ENCODE peak calls at places on chromosomes 2 and 18, in five cellular contexts. X is H9, S is H1, G is neuronal stem cell, E is mesenchymal stem cell. T is an unnamed sample.

GRCh38 chr2:241223211-241224067 is 35.0 kb downstream of the ANO7 start:
- DNase-seq in E (no peak), G (no peak), X (no peak), S (no peak), T (peak; percentile 15)

GRCh38 chr18:61574665-61575064 is 241.4 kb downstream of the CDH20 start:
- DNase-seq in S (no peak), X (no peak), G (no peak), E (peak; percentile 22), T (peak; percentile 28)

GRCh38 chr2:69791045-69791444 is 38.4 kb upstream of the GMCL1 start:
- DNase-seq in E (peak; percentile 36), X (no peak), G (no peak), S (no peak), T (no peak)

GRCh38 chr2:6353669-6354068 is 512.0 kb downstream of the CMPK2 start:
- DNase-seq in G (no peak), S (no peak), E (no peak), X (no peak), T (no peak)

GRCh38 chr2:86807462-86808275 is 17.0 kb upstream of the CD8A start:
- DNase-seq in S (no peak), E (peak; percentile 15), X (peak; percentile 73), G (no peak), T (no peak)

GRCh38 chr2:73938761-73939352 is 12.2 kb downstream of the DGUOK start:
- DNase-seq in G (no peak), X (no peak), E (peak; percentile 37), S (no peak), T (peak; percentile 79)

GRCh38 chr2:181158453-181158852 is 178.0 kb downstream of the UBE2E3 start:
- DNase-seq in X (no peak), E (peak; percentile 16), G (no peak), S (no peak), T (peak; percentile 34)

GRCh38 chr2:9753276-9753600 is 90.0 kb upstream of the TAF1B start:
- DNase-seq in X (no peak), G (no peak), S (no peak), E (peak; percentile 85), T (peak; percentile 91)

GRCh38 chr2:17918789-17919188 is 40.3 kb downstream of the KCNS3 start:
- DNase-seq in S (no peak), X (no peak), G (no peak), E (peak; percentile 10), T (peak; percentile 13)

DNA sequence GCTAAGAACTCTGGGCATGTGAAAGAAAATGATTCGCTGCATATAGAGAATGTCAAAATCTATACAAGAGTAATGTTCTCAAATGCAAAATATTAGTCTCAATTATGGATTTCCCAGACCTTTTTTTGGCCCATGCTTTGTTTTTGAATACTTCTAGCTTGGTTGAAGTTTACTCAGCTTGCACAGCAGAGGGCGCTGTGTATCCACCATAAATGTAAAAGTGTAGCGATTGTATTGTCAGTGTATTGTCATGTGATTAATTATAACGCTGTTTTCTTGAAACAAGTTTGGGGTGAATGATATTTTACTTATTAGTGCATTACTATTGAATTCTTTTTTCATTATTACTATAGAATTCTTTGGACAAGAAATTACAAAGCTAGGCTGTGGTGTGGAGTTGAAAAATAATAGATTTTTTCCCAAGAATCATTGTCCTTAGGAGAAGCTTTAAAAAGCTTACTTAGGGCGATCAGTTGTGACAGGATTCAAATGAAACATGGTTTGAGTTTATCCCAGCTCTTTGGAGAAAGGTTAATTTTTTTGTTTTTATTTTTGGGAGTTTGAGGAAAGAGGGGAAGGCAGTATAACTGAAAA is 98.3 kb downstream of the PIK3C3 start:
- DNase-seq in S (no peak), X (peak; percentile 37), E (peak; percentile 63), G (peak; percentile 37), T (peak; percentile 62)
- H3K14ac ChIP-seq in S (no peak overlapping the region), X (no peak overlapping the region), E (no peak overlapping the region), G (no peak overlapping the region), T (no peak overlapping the region)

GRCh38 chr2:50345691-50346090 is 686.2 kb downstream of the NRXN1 start:
- DNase-seq in X (peak; percentile 28), G (no peak), E (no peak), S (no peak), T (no peak)
- H3K23ac ChIP-seq in X (no peak overlapping the region), G (no peak overlapping the region), E (no peak overlapping the region), S (no peak overlapping the region), T (no peak overlapping the region)

GRCh38 chr18:63686871-63687270 is 15.9 kb upstream of the SERPINB11 start:
- DNase-seq in S (no peak), E (no peak), G (no peak), X (no peak), T (no peak)
- H3K14ac ChIP-seq in S (no peak overlapping the region), E (no peak overlapping the region), G (no peak overlapping the region), X (no peak overlapping the region), T (no peak overlapping the region)

GRCh38 chr2:101766871-101767739 is 69.6 kb downstream of the MAP4K4 start:
- DNase-seq in E (peak; percentile 90), S (no peak), X (no peak), G (peak; percentile 81), T (peak; percentile 93)
- H3K23ac ChIP-seq in E (no peak overlapping the region), S (no peak overlapping the region), X (no peak overlapping the region), G (no peak overlapping the region), T (peak overlapping the region; percentile 47)

GRCh38 chr18:6509417-6510198 is 94.9 kb upstream of the L3MBTL4 start:
- DNase-seq in G (no peak), S (no peak), X (no peak), E (peak; percentile 82), T (no peak)
- H3K14ac ChIP-seq in G (no peak overlapping the region), S (no peak overlapping the region), X (no peak overlapping the region), E (no peak overlapping the region), T (no peak overlapping the region)

GRCh38 chr18:3426074-3426473 is 23.9 kb upstream of the TGIF1 start:
- DNase-seq in X (no peak), S (no peak), G (no peak), E (no peak), T (no peak)

GRCh38 chr18:3424280-3424890 is 25.6 kb upstream of the TGIF1 start:
- DNase-seq in E (no peak), G (no peak), S (no peak), X (no peak), T (no peak)

GRCh38 chr18:3425030-3425429 is 24.9 kb upstream of the TGIF1 start:
- DNase-seq in E (no peak), S (no peak), G (no peak), X (no peak), T (no peak)

GRCh38 chr18:3427944-3428343 is 22.0 kb upstream of the TGIF1 start:
- DNase-seq in S (no peak), X (no peak), G (no peak), E (no peak), T (no peak)

GRCh38 chr18:3425450-3425849 is 24.5 kb upstream of the TGIF1 start:
- DNase-seq in S (no peak), X (no peak), G (no peak), E (no peak), T (no peak)
- H3K23ac ChIP-seq in S (no peak overlapping the region), X (no peak overlapping the region), G (peak overlapping the region; percentile 55), E (no peak overlapping the region), T (no peak overlapping the region)

DNA sequence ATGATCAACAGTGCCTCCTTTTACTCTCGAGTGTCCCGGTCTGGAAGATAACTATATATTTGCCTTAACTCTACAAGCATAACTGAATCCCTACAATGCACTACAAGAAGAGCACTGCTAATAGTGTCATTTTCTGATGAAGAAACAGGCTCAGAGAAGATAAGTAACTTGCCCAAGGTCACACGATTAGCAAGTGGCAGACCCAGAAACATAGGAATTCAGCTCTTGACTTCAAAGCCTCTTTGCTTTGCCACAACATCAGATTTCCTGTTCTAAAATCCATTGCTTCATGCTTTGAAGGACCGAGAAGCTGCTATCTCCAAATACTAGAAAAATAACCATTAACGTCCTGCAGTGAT is 65.6 kb downstream of the HS1BP3 start:
- DNase-seq in G (no peak), S (no peak), X (no peak), E (no peak), T (no peak)
- H3K14ac ChIP-seq in G (no peak overlapping the region), S (no peak overlapping the region), X (no peak overlapping the region), E (no peak overlapping the region), T (peak overlapping the region; percentile 95)

DNA sequence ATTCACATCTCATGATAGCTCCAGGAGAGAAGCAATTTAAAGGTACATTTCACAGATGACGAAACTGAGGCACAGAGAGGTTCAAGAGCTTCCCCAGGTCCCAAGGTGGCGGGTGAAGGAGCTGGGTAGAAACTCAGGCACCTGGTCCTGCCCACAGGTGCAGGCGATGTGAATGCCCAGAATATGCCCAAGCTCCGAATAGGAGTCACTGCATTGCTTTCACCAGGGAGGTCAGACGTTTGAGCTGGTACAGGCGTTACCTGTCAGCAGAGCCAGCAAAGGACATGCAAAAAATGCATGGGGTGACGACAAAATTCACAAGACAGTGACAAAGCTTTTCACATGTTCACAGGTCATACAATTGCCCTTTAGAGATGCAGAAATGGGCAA is 247.9 kb downstream of the HDAC4 start:
- DNase-seq in E (no peak), X (no peak), G (no peak), S (no peak), T (no peak)
- H3K23ac ChIP-seq in E (no peak overlapping the region), X (no peak overlapping the region), G (no peak overlapping the region), S (no peak overlapping the region), T (no peak overlapping the region)

T was measured in IMR-90.